ENCODE peak calls at places on chromosomes 11 and 22, in six cellular contexts. One of them, this sample, is unnamed.

GRCh38 chr11:27107548-27107947 is 66.9 kb downstream of the BBOX1 start:
- DNase-seq in left colon: no peak
- DNase-seq in A549: no peak
- DNase-seq in AG08395: no peak
- DNase-seq in RWPE1: no peak
- DNase-seq in activated CD4-positive, alpha-beta memory T cell treated with anti-CD3 and anti-CD28 coated beads for 36 hours: no peak
- DNase-seq in this sample: no peak

GRCh38 chr11:77113382-77114088 is 10.9 kb downstream of the OMP start:
- DNase-seq in left colon: peak
- DNase-seq in A549: peak
- DNase-seq in AG08395: peak
- DNase-seq in RWPE1: peak
- DNase-seq in activated CD4-positive, alpha-beta memory T cell treated with anti-CD3 and anti-CD28 coated beads for 36 hours: peak
- DNase-seq in this sample: peak

GRCh38 chr11:65043881-65044501 is 3.0 kb downstream of the SAC3D1 start:
- DNase-seq in left colon: no peak
- DNase-seq in A549: no peak
- DNase-seq in AG08395: peak
- DNase-seq in RWPE1: no peak
- DNase-seq in activated CD4-positive, alpha-beta memory T cell treated with anti-CD3 and anti-CD28 coated beads for 36 hours: no peak
- DNase-seq in this sample: no peak

GRCh38 chr11:2566223-2567025 is 121.6 kb downstream of the KCNQ1 start:
- DNase-seq in left colon: peak
- DNase-seq in A549: no peak
- DNase-seq in AG08395: no peak
- DNase-seq in RWPE1: no peak
- DNase-seq in activated CD4-positive, alpha-beta memory T cell treated with anti-CD3 and anti-CD28 coated beads for 36 hours: no peak
- DNase-seq in this sample: no peak

GRCh38 chr11:75639752-75640151 is 29.1 kb downstream of the MAP6 start:
- DNase-seq in left colon: peak
- DNase-seq in A549: no peak
- DNase-seq in AG08395: peak
- DNase-seq in RWPE1: no peak
- DNase-seq in activated CD4-positive, alpha-beta memory T cell treated with anti-CD3 and anti-CD28 coated beads for 36 hours: no peak
- DNase-seq in this sample: no peak

GRCh38 chr11:70899616-70900015 is 352.8 kb downstream of the SHANK2 start:
- DNase-seq in left colon: no peak
- DNase-seq in A549: no peak
- DNase-seq in AG08395: no peak
- DNase-seq in RWPE1: no peak
- DNase-seq in activated CD4-positive, alpha-beta memory T cell treated with anti-CD3 and anti-CD28 coated beads for 36 hours: no peak
- DNase-seq in this sample: no peak

GRCh38 chr11:66851698-66852465 is 5.0 kb upstream of the LRFN4 start:
- DNase-seq in left colon: no peak
- DNase-seq in A549: peak
- DNase-seq in AG08395: no peak
- DNase-seq in RWPE1: no peak
- DNase-seq in activated CD4-positive, alpha-beta memory T cell treated with anti-CD3 and anti-CD28 coated beads for 36 hours: peak
- DNase-seq in this sample: peak

GRCh38 chr11:2951235-2952110 is 22.3 kb upstream of the PHLDA2 start:
- DNase-seq in left colon: no peak
- DNase-seq in A549: no peak
- DNase-seq in AG08395: peak
- DNase-seq in RWPE1: no peak
- DNase-seq in activated CD4-positive, alpha-beta memory T cell treated with anti-CD3 and anti-CD28 coated beads for 36 hours: no peak
- DNase-seq in this sample: no peak

GRCh38 chr22:49019737-49020136 is 807.9 kb downstream of the BRD1 start:
- DNase-seq in left colon: no peak
- DNase-seq in A549: no peak
- DNase-seq in AG08395: no peak
- DNase-seq in RWPE1: no peak
- DNase-seq in activated CD4-positive, alpha-beta memory T cell treated with anti-CD3 and anti-CD28 coated beads for 36 hours: no peak
- DNase-seq in this sample: no peak

GRCh38 chr22:46263208-46263575 is at the start of gene PKDREJ:
- DNase-seq in left colon: no peak
- DNase-seq in A549: no peak
- DNase-seq in AG08395: no peak
- DNase-seq in RWPE1: no peak
- DNase-seq in activated CD4-positive, alpha-beta memory T cell treated with anti-CD3 and anti-CD28 coated beads for 36 hours: no peak
- DNase-seq in this sample: no peak

GRCh38 chr22:47225931-47226633 is 463.6 kb downstream of the TBC1D22A start:
- DNase-seq in left colon: no peak
- DNase-seq in A549: no peak
- DNase-seq in AG08395: no peak
- DNase-seq in RWPE1: no peak
- DNase-seq in activated CD4-positive, alpha-beta memory T cell treated with anti-CD3 and anti-CD28 coated beads for 36 hours: no peak
- DNase-seq in this sample: no peak

GRCh38 chr11:131544591-131544990 is 174.2 kb downstream of the NTM start:
- DNase-seq in left colon: no peak
- DNase-seq in A549: no peak
- DNase-seq in AG08395: no peak
- DNase-seq in RWPE1: no peak
- DNase-seq in activated CD4-positive, alpha-beta memory T cell treated with anti-CD3 and anti-CD28 coated beads for 36 hours: no peak
- DNase-seq in this sample: peak

GRCh38 chr11:78230161-78230877 is 41.6 kb downstream of the USP35 start:
- DNase-seq in left colon: no peak
- DNase-seq in A549: no peak
- DNase-seq in AG08395: no peak
- DNase-seq in RWPE1: no peak
- DNase-seq in activated CD4-positive, alpha-beta memory T cell treated with anti-CD3 and anti-CD28 coated beads for 36 hours: no peak
- DNase-seq in this sample: no peak

GRCh38 chr11:133832096-133833081 is 12.9 kb downstream of the SPATA19 start:
- DNase-seq in left colon: no peak
- DNase-seq in A549: no peak
- DNase-seq in AG08395: no peak
- DNase-seq in RWPE1: no peak
- DNase-seq in activated CD4-positive, alpha-beta memory T cell treated with anti-CD3 and anti-CD28 coated beads for 36 hours: no peak
- DNase-seq in this sample: no peak

GRCh38 chr11:134027671-134028070 is 41.2 kb upstream of the JAM3 start:
- DNase-seq in left colon: no peak
- DNase-seq in A549: no peak
- DNase-seq in AG08395: no peak
- DNase-seq in RWPE1: no peak
- DNase-seq in activated CD4-positive, alpha-beta memory T cell treated with anti-CD3 and anti-CD28 coated beads for 36 hours: no peak
- DNase-seq in this sample: no peak

GRCh38 chr11:69636512-69636866 is 4.5 kb upstream of the CCND1 start:
- DNase-seq in left colon: peak
- DNase-seq in A549: peak
- DNase-seq in AG08395: peak
- DNase-seq in RWPE1: no peak
- DNase-seq in activated CD4-positive, alpha-beta memory T cell treated with anti-CD3 and anti-CD28 coated beads for 36 hours: no peak
- DNase-seq in this sample: peak

GRCh38 chr22:21697866-21698265 is 32.1 kb downstream of the PPIL2 start:
- DNase-seq in left colon: no peak
- DNase-seq in A549: no peak
- DNase-seq in AG08395: peak
- DNase-seq in RWPE1: no peak
- DNase-seq in activated CD4-positive, alpha-beta memory T cell treated with anti-CD3 and anti-CD28 coated beads for 36 hours: no peak
- DNase-seq in this sample: no peak

GRCh38 chr11:90558328-90558865 is 335.5 kb upstream of the CHORDC1 start:
- DNase-seq in left colon: no peak
- DNase-seq in A549: no peak
- DNase-seq in AG08395: no peak
- DNase-seq in RWPE1: no peak
- DNase-seq in activated CD4-positive, alpha-beta memory T cell treated with anti-CD3 and anti-CD28 coated beads for 36 hours: no peak
- DNase-seq in this sample: no peak

GRCh38 chr11:43691332-43691731 is 10.8 kb downstream of the HSD17B12 start:
- DNase-seq in left colon: no peak
- DNase-seq in A549: no peak
- DNase-seq in AG08395: no peak
- DNase-seq in RWPE1: no peak
- DNase-seq in activated CD4-positive, alpha-beta memory T cell treated with anti-CD3 and anti-CD28 coated beads for 36 hours: no peak
- DNase-seq in this sample: no peak

GRCh38 chr11:9232482-9232881 is 32.7 kb downstream of the DENND5A start:
- DNase-seq in left colon: no peak
- DNase-seq in A549: no peak
- DNase-seq in AG08395: no peak
- DNase-seq in RWPE1: no peak
- DNase-seq in activated CD4-positive, alpha-beta memory T cell treated with anti-CD3 and anti-CD28 coated beads for 36 hours: no peak
- DNase-seq in this sample: no peak

GRCh38 chr11:19660076-19660475 is 52.6 kb upstream of the NAV2 start:
- DNase-seq in left colon: no peak
- DNase-seq in A549: peak
- DNase-seq in AG08395: peak
- DNase-seq in RWPE1: peak
- DNase-seq in activated CD4-positive, alpha-beta memory T cell treated with anti-CD3 and anti-CD28 coated beads for 36 hours: peak
- DNase-seq in this sample: no peak

GRCh38 chr22:29470159-29470855 is 9.7 kb upstream of the NEFH start:
- DNase-seq in left colon: peak
- DNase-seq in A549: peak
- DNase-seq in AG08395: peak
- DNase-seq in RWPE1: peak
- DNase-seq in activated CD4-positive, alpha-beta memory T cell treated with anti-CD3 and anti-CD28 coated beads for 36 hours: peak
- DNase-seq in this sample: peak

GRCh38 chr11:89381094-89381493 is 110.1 kb downstream of the NOX4 start:
- DNase-seq in left colon: no peak
- DNase-seq in A549: peak
- DNase-seq in AG08395: peak
- DNase-seq in RWPE1: peak
- DNase-seq in activated CD4-positive, alpha-beta memory T cell treated with anti-CD3 and anti-CD28 coated beads for 36 hours: no peak
- DNase-seq in this sample: no peak